ENCODE peak calls at places on chromosomes 7 and 10, in seven cellular contexts. One of them, this sample, is unnamed.

GRCh38 chr7:1401011-1401410 is 58.3 kb downstream of the MICALL2 start:
- DNase-seq in immature natural killer cell: no peak
- DNase-seq in astrocyte: no peak
- DNase-seq in GDM1: no peak
- DNase-seq in NCI-H748 treated with DMSO at 0.1 percent for 48 hours: no peak
- DNase-seq in adrenal gland: no peak
- DNase-seq in epithelial cell of proximal tubule: no peak
- DNase-seq in this sample: no peak

GRCh38 chr10:6065406-6065805 is 3.2 kb upstream of the IL2RA start:
- DNase-seq in immature natural killer cell: peak
- DNase-seq in astrocyte: no peak
- DNase-seq in GDM1: no peak
- DNase-seq in NCI-H748 treated with DMSO at 0.1 percent for 48 hours: no peak
- DNase-seq in adrenal gland: no peak
- DNase-seq in epithelial cell of proximal tubule: no peak
- DNase-seq in this sample: no peak

GRCh38 chr7:1007901-1008300 is 24.9 kb downstream of the CYP2W1 start:
- DNase-seq in immature natural killer cell: no peak
- DNase-seq in astrocyte: no peak
- DNase-seq in GDM1: no peak
- DNase-seq in NCI-H748 treated with DMSO at 0.1 percent for 48 hours: no peak
- DNase-seq in adrenal gland: no peak
- DNase-seq in epithelial cell of proximal tubule: no peak
- DNase-seq in this sample: no peak

GRCh38 chr7:76372984-76373833 is 14.4 kb upstream of the YWHAG start:
- DNase-seq in immature natural killer cell: no peak
- DNase-seq in astrocyte: peak
- DNase-seq in GDM1: peak
- DNase-seq in NCI-H748 treated with DMSO at 0.1 percent for 48 hours: no peak
- DNase-seq in adrenal gland: peak
- DNase-seq in epithelial cell of proximal tubule: no peak
- DNase-seq in this sample: no peak

GRCh38 chr10:94902570-94902969 is 35.9 kb upstream of the CYP2C9 start:
- DNase-seq in immature natural killer cell: no peak
- DNase-seq in astrocyte: no peak
- DNase-seq in GDM1: no peak
- DNase-seq in NCI-H748 treated with DMSO at 0.1 percent for 48 hours: no peak
- DNase-seq in adrenal gland: no peak
- DNase-seq in epithelial cell of proximal tubule: peak
- DNase-seq in this sample: no peak

GRCh38 chr10:126084369-126084768 is 188.0 kb downstream of the FANK1 start:
- DNase-seq in immature natural killer cell: no peak
- DNase-seq in astrocyte: no peak
- DNase-seq in GDM1: no peak
- DNase-seq in NCI-H748 treated with DMSO at 0.1 percent for 48 hours: no peak
- DNase-seq in adrenal gland: no peak
- DNase-seq in epithelial cell of proximal tubule: no peak
- DNase-seq in this sample: no peak

GRCh38 chr10:29150010-29150409 is 138.9 kb upstream of the LYZL1 start:
- DNase-seq in immature natural killer cell: no peak
- DNase-seq in astrocyte: peak
- DNase-seq in GDM1: no peak
- DNase-seq in NCI-H748 treated with DMSO at 0.1 percent for 48 hours: no peak
- DNase-seq in adrenal gland: peak
- DNase-seq in epithelial cell of proximal tubule: no peak
- DNase-seq in this sample: no peak

GRCh38 chr7:158251061-158251965 is 336.3 kb downstream of the PTPRN2 start:
- DNase-seq in immature natural killer cell: no peak
- DNase-seq in astrocyte: no peak
- DNase-seq in GDM1: no peak
- DNase-seq in NCI-H748 treated with DMSO at 0.1 percent for 48 hours: no peak
- DNase-seq in adrenal gland: no peak
- DNase-seq in epithelial cell of proximal tubule: no peak
- DNase-seq in this sample: no peak

GRCh38 chr10:95337761-95338160 is 47.0 kb upstream of the PDLIM1 start:
- DNase-seq in immature natural killer cell: no peak
- DNase-seq in astrocyte: no peak
- DNase-seq in GDM1: no peak
- DNase-seq in NCI-H748 treated with DMSO at 0.1 percent for 48 hours: no peak
- DNase-seq in adrenal gland: no peak
- DNase-seq in epithelial cell of proximal tubule: no peak
- DNase-seq in this sample: no peak

GRCh38 chr10:9911488-9911887 is 1106.2 kb upstream of the CELF2 start:
- DNase-seq in immature natural killer cell: no peak
- DNase-seq in astrocyte: no peak
- DNase-seq in GDM1: no peak
- DNase-seq in NCI-H748 treated with DMSO at 0.1 percent for 48 hours: no peak
- DNase-seq in adrenal gland: no peak
- DNase-seq in epithelial cell of proximal tubule: no peak
- DNase-seq in this sample: peak

GRCh38 chr7:545470-545869 is 25.8 kb upstream of the PDGFA start:
- DNase-seq in immature natural killer cell: no peak
- DNase-seq in astrocyte: no peak
- DNase-seq in GDM1: no peak
- DNase-seq in NCI-H748 treated with DMSO at 0.1 percent for 48 hours: no peak
- DNase-seq in adrenal gland: no peak
- DNase-seq in epithelial cell of proximal tubule: no peak
- DNase-seq in this sample: no peak

GRCh38 chr7:128353610-128354009 is 7.9 kb downstream of the PRRT4 start:
- DNase-seq in immature natural killer cell: no peak
- DNase-seq in astrocyte: no peak
- DNase-seq in GDM1: no peak
- DNase-seq in NCI-H748 treated with DMSO at 0.1 percent for 48 hours: no peak
- DNase-seq in adrenal gland: no peak
- DNase-seq in epithelial cell of proximal tubule: no peak
- DNase-seq in this sample: no peak

GRCh38 chr10:35270100-35270499 is 66.2 kb upstream of the CCNY start:
- DNase-seq in immature natural killer cell: no peak
- DNase-seq in astrocyte: no peak
- DNase-seq in GDM1: no peak
- DNase-seq in NCI-H748 treated with DMSO at 0.1 percent for 48 hours: no peak
- DNase-seq in adrenal gland: no peak
- DNase-seq in epithelial cell of proximal tubule: no peak
- DNase-seq in this sample: no peak

GRCh38 chr10:103492655-103493261 is 747 bp upstream of the NEURL1 start:
- DNase-seq in immature natural killer cell: no peak
- DNase-seq in astrocyte: no peak
- DNase-seq in GDM1: no peak
- DNase-seq in NCI-H748 treated with DMSO at 0.1 percent for 48 hours: no peak
- DNase-seq in adrenal gland: no peak
- DNase-seq in epithelial cell of proximal tubule: no peak
- DNase-seq in this sample: no peak

GRCh38 chr10:96565774-96566173 is 21.0 kb downstream of the TM9SF3 start:
- DNase-seq in immature natural killer cell: no peak
- DNase-seq in astrocyte: peak
- DNase-seq in GDM1: no peak
- DNase-seq in NCI-H748 treated with DMSO at 0.1 percent for 48 hours: no peak
- DNase-seq in adrenal gland: no peak
- DNase-seq in epithelial cell of proximal tubule: no peak
- DNase-seq in this sample: no peak

GRCh38 chr7:52154382-52154781 is 837.8 kb upstream of the COBL start:
- DNase-seq in immature natural killer cell: no peak
- DNase-seq in astrocyte: no peak
- DNase-seq in GDM1: no peak
- DNase-seq in NCI-H748 treated with DMSO at 0.1 percent for 48 hours: no peak
- DNase-seq in adrenal gland: no peak
- DNase-seq in epithelial cell of proximal tubule: no peak
- DNase-seq in this sample: peak

GRCh38 chr10:132062641-132063390 is 2.9 kb upstream of the JAKMIP3 start:
- DNase-seq in immature natural killer cell: no peak
- DNase-seq in astrocyte: no peak
- DNase-seq in GDM1: no peak
- DNase-seq in NCI-H748 treated with DMSO at 0.1 percent for 48 hours: no peak
- DNase-seq in adrenal gland: no peak
- DNase-seq in epithelial cell of proximal tubule: no peak
- DNase-seq in this sample: no peak

GRCh38 chr10:126235979-126236851 is 152.1 kb downstream of the ADAM12 start:
- DNase-seq in immature natural killer cell: no peak
- DNase-seq in astrocyte: no peak
- DNase-seq in GDM1: no peak
- DNase-seq in NCI-H748 treated with DMSO at 0.1 percent for 48 hours: no peak
- DNase-seq in adrenal gland: no peak
- DNase-seq in epithelial cell of proximal tubule: no peak
- DNase-seq in this sample: no peak

GRCh38 chr10:78047314-78047891 is 13.7 kb downstream of the RPS24 start:
- DNase-seq in immature natural killer cell: peak
- DNase-seq in astrocyte: peak
- DNase-seq in GDM1: peak
- DNase-seq in NCI-H748 treated with DMSO at 0.1 percent for 48 hours: peak
- DNase-seq in adrenal gland: peak
- DNase-seq in epithelial cell of proximal tubule: no peak
- DNase-seq in this sample: peak

GRCh38 chr7:44058759-44059218 is 6.6 kb downstream of the PGAM2 start:
- DNase-seq in immature natural killer cell: no peak
- DNase-seq in astrocyte: no peak
- DNase-seq in GDM1: no peak
- DNase-seq in NCI-H748 treated with DMSO at 0.1 percent for 48 hours: no peak
- DNase-seq in adrenal gland: no peak
- DNase-seq in epithelial cell of proximal tubule: no peak
- DNase-seq in this sample: no peak

GRCh38 chr7:107622429-107622828 is 38.2 kb upstream of the SLC26A4 start:
- DNase-seq in immature natural killer cell: no peak
- DNase-seq in astrocyte: peak
- DNase-seq in GDM1: no peak
- DNase-seq in NCI-H748 treated with DMSO at 0.1 percent for 48 hours: no peak
- DNase-seq in adrenal gland: no peak
- DNase-seq in epithelial cell of proximal tubule: peak
- DNase-seq in this sample: no peak

GRCh38 chr7:72706521-72706920 is 121.5 kb downstream of the TYW1B start:
- DNase-seq in immature natural killer cell: no peak
- DNase-seq in astrocyte: no peak
- DNase-seq in GDM1: no peak
- DNase-seq in NCI-H748 treated with DMSO at 0.1 percent for 48 hours: no peak
- DNase-seq in adrenal gland: no peak
- DNase-seq in epithelial cell of proximal tubule: no peak
- DNase-seq in this sample: no peak

GRCh38 chr7:107078517-107078966 is 34.0 kb downstream of the PRKAR2B start:
- DNase-seq in immature natural killer cell: no peak
- DNase-seq in astrocyte: peak
- DNase-seq in GDM1: no peak
- DNase-seq in NCI-H748 treated with DMSO at 0.1 percent for 48 hours: no peak
- DNase-seq in adrenal gland: peak
- DNase-seq in epithelial cell of proximal tubule: peak
- DNase-seq in this sample: peak

GRCh38 chr10:88076027-88076880 is 212.8 kb downstream of the PTEN start:
- DNase-seq in immature natural killer cell: peak
- DNase-seq in astrocyte: no peak
- DNase-seq in GDM1: no peak
- DNase-seq in NCI-H748 treated with DMSO at 0.1 percent for 48 hours: no peak
- DNase-seq in adrenal gland: no peak
- DNase-seq in epithelial cell of proximal tubule: no peak
- DNase-seq in this sample: no peak

GRCh38 chr7:93601363-93601762 is 26.8 kb upstream of the CALCR start:
- DNase-seq in immature natural killer cell: no peak
- DNase-seq in astrocyte: no peak
- DNase-seq in GDM1: no peak
- DNase-seq in NCI-H748 treated with DMSO at 0.1 percent for 48 hours: no peak
- DNase-seq in adrenal gland: no peak
- DNase-seq in epithelial cell of proximal tubule: no peak
- DNase-seq in this sample: no peak

GRCh38 chr10:29473087-29473356 is 161.7 kb downstream of the SVIL start:
- DNase-seq in immature natural killer cell: no peak
- DNase-seq in astrocyte: no peak
- DNase-seq in GDM1: no peak
- DNase-seq in NCI-H748 treated with DMSO at 0.1 percent for 48 hours: no peak
- DNase-seq in adrenal gland: no peak
- DNase-seq in epithelial cell of proximal tubule: no peak
- DNase-seq in this sample: no peak

GRCh38 chr10:6647811-6648526 is 67.9 kb upstream of the PRKCQ start:
- DNase-seq in immature natural killer cell: peak
- DNase-seq in astrocyte: peak
- DNase-seq in GDM1: peak
- DNase-seq in NCI-H748 treated with DMSO at 0.1 percent for 48 hours: no peak
- DNase-seq in adrenal gland: peak
- DNase-seq in epithelial cell of proximal tubule: no peak
- DNase-seq in this sample: peak

GRCh38 chr10:10865303-10865702 is 152.4 kb upstream of the CELF2 start:
- DNase-seq in immature natural killer cell: no peak
- DNase-seq in astrocyte: no peak
- DNase-seq in GDM1: no peak
- DNase-seq in NCI-H748 treated with DMSO at 0.1 percent for 48 hours: no peak
- DNase-seq in adrenal gland: no peak
- DNase-seq in epithelial cell of proximal tubule: no peak
- DNase-seq in this sample: no peak

GRCh38 chr7:131218727-131219128 is 108.9 kb upstream of the MKLN1 start:
- DNase-seq in immature natural killer cell: no peak
- DNase-seq in astrocyte: no peak
- DNase-seq in GDM1: no peak
- DNase-seq in NCI-H748 treated with DMSO at 0.1 percent for 48 hours: no peak
- DNase-seq in adrenal gland: no peak
- DNase-seq in epithelial cell of proximal tubule: no peak
- DNase-seq in this sample: no peak

GRCh38 chr7:133775201-133775600 is 351.9 kb upstream of the LRGUK start:
- DNase-seq in immature natural killer cell: no peak
- DNase-seq in astrocyte: no peak
- DNase-seq in GDM1: no peak
- DNase-seq in NCI-H748 treated with DMSO at 0.1 percent for 48 hours: no peak
- DNase-seq in adrenal gland: no peak
- DNase-seq in epithelial cell of proximal tubule: no peak
- DNase-seq in this sample: no peak

GRCh38 chr7:77550586-77550985 is 13.5 kb downstream of the PTPN12 start:
- DNase-seq in immature natural killer cell: no peak
- DNase-seq in astrocyte: peak
- DNase-seq in GDM1: no peak
- DNase-seq in NCI-H748 treated with DMSO at 0.1 percent for 48 hours: no peak
- DNase-seq in adrenal gland: no peak
- DNase-seq in epithelial cell of proximal tubule: no peak
- DNase-seq in this sample: no peak

GRCh38 chr7:50851891-50852290 is 69.2 kb upstream of the GRB10 start:
- DNase-seq in immature natural killer cell: no peak
- DNase-seq in astrocyte: no peak
- DNase-seq in GDM1: no peak
- DNase-seq in NCI-H748 treated with DMSO at 0.1 percent for 48 hours: no peak
- DNase-seq in adrenal gland: no peak
- DNase-seq in epithelial cell of proximal tubule: no peak
- DNase-seq in this sample: no peak

GRCh38 chr7:158366916-158367633 is 220.5 kb downstream of the PTPRN2 start:
- DNase-seq in immature natural killer cell: no peak
- DNase-seq in astrocyte: no peak
- DNase-seq in GDM1: no peak
- DNase-seq in NCI-H748 treated with DMSO at 0.1 percent for 48 hours: no peak
- DNase-seq in adrenal gland: no peak
- DNase-seq in epithelial cell of proximal tubule: no peak
- DNase-seq in this sample: no peak

This sample was measured in NT2/D1.